ENCODE peak calls at places on chromosomes 16 and 17, in seven cellular contexts. R is A549, C is pancreas, D is mesothelial cell of epicardium, T is heart right ventricle, Y is omental fat pad, F is GM12864. G is an unnamed sample.

GRCh38 chr17:42517516-42517915 is 18.5 kb upstream of the NAGLU start:
- DNase-seq in R (peak), C (peak), D (peak), T (peak), Y (peak), F (no peak), G (peak)

GRCh38 chr17:81308161-81308560 is 13.1 kb upstream of the SLC38A10 start:
- DNase-seq in R (no peak), C (no peak), D (no peak), T (no peak), Y (no peak), F (no peak), G (no peak)

GRCh38 chr17:70483624-70484023 is 314.3 kb downstream of the KCNJ2 start:
- DNase-seq in R (no peak), C (no peak), D (no peak), T (no peak), Y (no peak), F (no peak), G (no peak)

GRCh38 chr16:64993464-64993863 is 128.4 kb downstream of the CDH11 start:
- DNase-seq in R (no peak), C (no peak), D (no peak), T (no peak), Y (no peak), F (no peak), G (no peak)

GRCh38 chr16:3019594-3020246 is 448 bp upstream of the TNFRSF12A start:
- DNase-seq in R (no peak), C (no peak), D (no peak), T (no peak), Y (no peak), F (no peak), G (no peak)

GRCh38 chr16:84583995-84584394 is 33.9 kb downstream of the COTL1 start:
- DNase-seq in R (no peak), C (no peak), D (no peak), T (no peak), Y (no peak), F (no peak), G (no peak)

GRCh38 chr16:15915555-15916081 is 27.2 kb upstream of the CEP20 start:
- DNase-seq in R (no peak), C (no peak), D (no peak), T (no peak), Y (no peak), F (no peak), G (no peak)

GRCh38 chr16:80992676-80993292 is 13.9 kb downstream of the CMC2 start:
- DNase-seq in R (no peak), C (no peak), D (no peak), T (no peak), Y (no peak), F (no peak), G (no peak)

GRCh38 chr16:72198021-72198420 is 26.1 kb upstream of the PMFBP1 start:
- DNase-seq in R (no peak), C (peak), D (peak), T (peak), Y (no peak), F (no peak), G (no peak)

GRCh38 chr16:85080923-85081498 is 31.3 kb downstream of the CIBAR2 start:
- DNase-seq in R (no peak), C (no peak), D (no peak), T (no peak), Y (no peak), F (no peak), G (no peak)

GRCh38 chr16:70398177-70398743 is 40.6 kb downstream of the ST3GAL2 start:
- DNase-seq in R (no peak), C (no peak), D (no peak), T (no peak), Y (no peak), F (no peak), G (no peak)

GRCh38 chr16:27441276-27441675 is 39.3 kb downstream of the IL21R start:
- DNase-seq in R (no peak), C (no peak), D (no peak), T (no peak), Y (no peak), F (no peak), G (no peak)

GRCh38 chr17:66507103-66507923 is 204.9 kb downstream of the PRKCA start:
- DNase-seq in R (peak), C (no peak), D (no peak), T (no peak), Y (no peak), F (no peak), G (no peak)

GRCh38 chr16:23148513-23149266 is 562 bp downstream of the USP31 start:
- DNase-seq in R (peak), C (peak), D (peak), T (peak), Y (no peak), F (no peak), G (peak)

GRCh38 chr16:27526169-27526568 is 23.5 kb downstream of the GTF3C1 start:
- DNase-seq in R (no peak), C (peak), D (peak), T (peak), Y (no peak), F (no peak), G (no peak)

GRCh38 chr16:70421473-70422311 is 17.2 kb downstream of the ST3GAL2 start:
- DNase-seq in R (no peak), C (no peak), D (no peak), T (no peak), Y (no peak), F (no peak), G (no peak)

GRCh38 chr16:30984669-30985400 is at the start of gene HSD3B7:
- DNase-seq in R (peak), C (peak), D (peak), T (peak), Y (peak), F (no peak), G (peak)

GRCh38 chr16:2250652-2251280 is 621 bp downstream of the ECI1 start:
- DNase-seq in R (no peak), C (no peak), D (no peak), T (no peak), Y (no peak), F (peak), G (no peak)

GRCh38 chr17:59330314-59330942 is 1.0 kb upstream of the YPEL2 start:
- DNase-seq in R (peak), C (peak), D (no peak), T (peak), Y (peak), F (no peak), G (peak)

GRCh38 chr17:74749262-74750038 is 1.0 kb downstream of the NHERF1 start:
- DNase-seq in R (no peak), C (peak), D (no peak), T (no peak), Y (no peak), F (no peak), G (no peak)

GRCh38 chr17:8941520-8941919 is 24.0 kb downstream of the PIK3R5 start:
- DNase-seq in R (no peak), C (no peak), D (no peak), T (no peak), Y (no peak), F (no peak), G (no peak)

GRCh38 chr17:82217530-82218204 is 5.0 kb upstream of the CCDC57 start:
- DNase-seq in R (no peak), C (peak), D (no peak), T (peak), Y (no peak), F (no peak), G (no peak)

GRCh38 chr17:41406205-41406604 is 8.8 kb upstream of the KRT31 start:
- DNase-seq in R (no peak), C (no peak), D (no peak), T (no peak), Y (no peak), F (no peak), G (no peak)

GRCh38 chr16:85396879-85397871 is 215.9 kb upstream of the GSE1 start:
- DNase-seq in R (no peak), C (peak), D (peak), T (no peak), Y (no peak), F (no peak), G (no peak)

GRCh38 chr16:82629441-82630027 is 2.8 kb downstream of the CDH13 start:
- DNase-seq in R (no peak), C (no peak), D (no peak), T (no peak), Y (no peak), F (no peak), G (no peak)

GRCh38 chr17:33596904-33597303 is 303.8 kb upstream of the ASIC2 start:
- DNase-seq in R (no peak), C (no peak), D (no peak), T (no peak), Y (no peak), F (no peak), G (no peak)

GRCh38 chr17:4968916-4969550 is 1.4 kb upstream of the SPAG7 start:
- DNase-seq in R (peak), C (no peak), D (no peak), T (no peak), Y (no peak), F (no peak), G (no peak)

GRCh38 chr16:69720822-69721430 is 5.4 kb downstream of the NQO1 start:
- DNase-seq in R (no peak), C (no peak), D (no peak), T (no peak), Y (no peak), F (no peak), G (no peak)

GRCh38 chr16:12673466-12673865 is 130.2 kb downstream of the CPPED1 start:
- DNase-seq in R (no peak), C (no peak), D (no peak), T (no peak), Y (no peak), F (no peak), G (no peak)

GRCh38 chr16:3977376-3977775 is 96.9 kb upstream of the CREBBP start:
- DNase-seq in R (no peak), C (no peak), D (no peak), T (no peak), Y (no peak), F (no peak), G (no peak)

GRCh38 chr16:47947741-47948140 is 208.1 kb downstream of the ABCC12 start:
- DNase-seq in R (no peak), C (no peak), D (no peak), T (no peak), Y (no peak), F (no peak), G (no peak)

GRCh38 chr17:60311936-60312335 is 80.0 kb downstream of the USP32 start:
- DNase-seq in R (no peak), C (no peak), D (no peak), T (no peak), Y (no peak), F (no peak), G (no peak)

GRCh38 chr16:17803625-17804410 is 333.1 kb upstream of the XYLT1 start:
- DNase-seq in R (no peak), C (no peak), D (no peak), T (no peak), Y (no peak), F (no peak), G (no peak)

GRCh38 chr16:11401161-11402050 is 56.1 kb downstream of the RMI2 start:
- DNase-seq in R (no peak), C (peak), D (no peak), T (peak), Y (no peak), F (no peak), G (no peak)

GRCh38 chr17:16298140-16298662 is 55.1 kb downstream of the CENPV start:
- DNase-seq in R (no peak), C (no peak), D (no peak), T (no peak), Y (no peak), F (no peak), G (no peak)
- TF ChIP-seq CTCF in R (no peak), C (no peak), D (no peak), T (no peak), Y (no peak), F (no peak), G (no peak)

GRCh38 chr16:6573577-6573976 is 759.1 kb upstream of the RBFOX1 start:
- DNase-seq in R (no peak), C (no peak), D (no peak), T (no peak), Y (no peak), F (no peak), G (peak)
- TF ChIP-seq CTCF in R (no peak), C (no peak), D (no peak), T (no peak), Y (no peak), F (no peak), G (no peak)

DNA sequence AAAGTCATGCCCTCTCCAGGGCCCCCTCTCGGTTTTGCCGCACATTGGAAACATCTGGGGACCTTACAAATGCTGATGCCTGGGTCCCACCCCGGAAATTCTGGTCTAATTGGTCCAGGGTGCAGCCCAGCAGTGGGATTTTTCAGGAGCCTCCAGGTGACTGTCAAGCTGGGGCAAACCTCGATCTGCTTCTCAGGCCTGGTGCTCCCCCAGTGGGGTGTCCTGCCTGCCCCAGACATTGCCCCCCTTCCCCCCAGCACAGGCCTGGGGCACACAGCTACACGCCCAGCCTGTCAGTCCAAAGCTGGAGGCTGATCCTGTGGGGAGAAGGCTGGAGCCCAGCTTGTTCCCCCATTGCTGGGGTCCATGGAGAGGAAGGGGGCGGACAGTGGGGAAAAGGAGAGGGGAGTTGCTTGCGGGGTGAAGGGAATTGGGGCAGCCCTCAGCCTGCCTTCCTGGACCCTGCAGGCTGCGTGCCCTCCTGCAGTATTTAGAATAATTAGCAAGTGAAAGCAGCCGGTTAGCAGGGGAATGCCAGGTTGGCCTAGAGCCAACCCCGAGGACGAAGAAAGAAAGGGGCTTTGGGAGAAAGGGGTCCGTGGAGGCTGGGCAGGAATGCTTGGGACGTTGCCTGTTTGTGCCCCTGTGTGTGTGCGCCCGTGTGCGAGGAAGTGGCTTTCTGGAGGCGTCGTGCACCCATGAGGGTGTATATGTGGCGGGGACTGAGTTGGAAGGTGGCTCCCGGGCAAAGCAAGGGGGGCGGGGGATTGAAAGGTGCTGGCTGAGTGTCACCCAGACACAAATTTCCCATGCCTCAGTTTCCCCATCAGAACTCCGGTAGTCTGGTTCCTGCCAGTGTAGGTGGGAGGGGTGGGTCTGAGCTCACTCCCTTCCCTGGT is 5.9 kb downstream of the FOXJ1 start:
- DNase-seq in R (no peak), C (no peak), D (no peak), T (no peak), Y (no peak), F (no peak), G (no peak)
- TF ChIP-seq CTCF in R (no peak), C (no peak), D (no peak), T (no peak), Y (no peak), F (no peak), G (no peak)

GRCh38 chr17:50534222-50534978 is 1.9 kb downstream of the EPN3 start:
- DNase-seq in R (peak), C (peak), D (no peak), T (no peak), Y (no peak), F (no peak), G (no peak)
- TF ChIP-seq CTCF in R (peak), C (peak), D (peak), T (peak), Y (no peak), F (no peak), G (peak)

DNA sequence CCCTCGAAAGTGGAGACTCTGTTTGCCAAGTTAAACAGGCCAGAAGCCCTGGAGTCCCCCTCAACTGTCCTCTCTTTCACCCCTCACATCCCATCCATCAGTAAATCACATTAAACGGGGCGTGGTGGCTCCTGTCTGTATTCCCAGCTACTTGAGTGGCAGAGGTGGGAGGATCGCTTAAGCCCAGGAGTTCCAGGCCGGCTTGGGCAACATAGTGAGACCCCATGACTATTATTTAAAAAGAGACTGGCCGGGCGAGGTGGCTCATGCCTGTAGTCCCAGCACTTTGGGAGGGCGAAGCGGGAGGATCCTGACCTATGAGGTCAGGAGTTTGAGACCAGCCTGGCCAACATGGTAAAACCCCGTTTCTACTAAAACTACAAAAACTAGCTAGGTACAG is 17.8 kb downstream of the CYGB start:
- DNase-seq in R (no peak), C (no peak), D (no peak), T (no peak), Y (no peak), F (no peak), G (no peak)
- TF ChIP-seq CTCF in R (no peak), C (no peak), D (no peak), T (no peak), Y (no peak), F (no peak), G (no peak)

DNA sequence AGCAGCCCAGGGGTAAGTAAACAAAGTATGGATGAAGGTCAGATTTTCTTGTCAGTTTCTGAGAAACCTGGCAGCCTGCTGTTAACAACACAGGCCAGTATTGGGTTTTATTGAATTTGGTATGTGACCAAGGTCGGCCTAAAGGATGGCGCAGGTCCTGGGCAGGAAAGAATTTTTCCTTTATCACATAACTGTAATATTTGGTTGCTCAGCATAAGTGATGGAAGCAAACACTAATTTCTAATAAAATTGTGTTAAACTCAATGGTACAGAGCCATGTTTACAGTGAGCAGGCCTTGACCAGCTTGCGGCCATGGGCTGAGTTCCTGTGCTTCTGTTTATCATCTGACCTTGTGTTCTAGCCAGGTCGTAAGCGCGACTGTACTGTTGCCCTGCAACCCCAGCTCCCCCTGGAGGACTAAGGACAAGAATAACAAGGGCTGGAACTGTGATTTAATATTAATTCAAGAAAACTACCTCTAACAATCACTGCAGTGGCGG is 10.5 kb downstream of the POLDIP2 start:
- DNase-seq in R (no peak), C (peak), D (no peak), T (no peak), Y (no peak), F (no peak), G (peak)
- TF ChIP-seq CTCF in R (peak), C (peak), D (no peak), T (peak), Y (no peak), F (no peak), G (peak)

DNA sequence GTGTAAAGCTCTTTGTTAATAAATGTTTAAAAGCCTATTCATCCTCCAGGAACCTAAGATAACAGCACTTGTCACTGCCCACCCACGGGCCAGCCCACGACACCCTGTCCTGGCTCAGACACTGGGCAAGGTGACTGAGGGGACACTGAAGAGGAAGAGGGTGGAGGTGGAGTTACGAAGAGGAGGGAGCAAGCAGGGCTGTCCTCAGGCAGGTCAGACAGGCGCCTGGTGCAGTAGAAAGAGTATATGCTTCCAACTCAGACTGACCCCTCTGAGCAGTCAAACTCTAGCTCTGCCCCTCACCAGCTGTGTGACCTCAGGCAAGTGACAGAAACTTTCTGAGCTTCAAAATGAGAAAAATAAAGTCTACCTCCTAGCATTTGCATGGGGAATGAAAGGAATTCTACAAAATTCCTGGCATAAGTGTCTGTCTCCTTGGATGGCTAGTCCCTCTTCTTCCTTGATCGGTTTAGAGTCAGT is 22.8 kb downstream of the TEX2 start:
- DNase-seq in R (no peak), C (no peak), D (no peak), T (no peak), Y (no peak), F (no peak), G (no peak)
- TF ChIP-seq CTCF in R (no peak), C (no peak), D (no peak), T (no peak), Y (no peak), F (no peak), G (no peak)

G was measured in endothelial cell.